ENCODE peak calls at places on chromosomes 12 and 14, in seven cellular contexts. X, J, C, Y, O, D and L are unnamed samples.

GRCh38 chr12:88310069-88310468 is 168.0 kb downstream of the TMTC3 start:
- DNase-seq in X (no peak), J (no peak), C (no peak), Y (no peak), O (no peak), D (no peak), L (no peak)

GRCh38 chr14:91870001-91870400 is 2.7 kb upstream of the TC2N start:
- DNase-seq in X (no peak), J (no peak), C (no peak), Y (peak), O (no peak), D (no peak), L (no peak)

GRCh38 chr14:49461529-49462401 is 124.4 kb downstream of the RPS29 start:
- DNase-seq in X (peak), J (no peak), C (peak), Y (peak), O (peak), D (no peak), L (peak)

GRCh38 chr12:6766651-6767300 is 613 bp downstream of the PTMS start:
- DNase-seq in X (peak), J (peak), C (no peak), Y (peak), O (peak), D (peak), L (no peak)

GRCh38 chr12:132804426-132804861 is 24.2 kb downstream of the GOLGA3 start:
- DNase-seq in X (no peak), J (no peak), C (no peak), Y (no peak), O (peak), D (peak), L (no peak)

GRCh38 chr12:1533602-1534304 is 60.6 kb downstream of the FBXL14 start:
- DNase-seq in X (no peak), J (no peak), C (no peak), Y (peak), O (no peak), D (no peak), L (no peak)

GRCh38 chr12:82688035-82688501 is 1.4 kb downstream of the TMTC2 start:
- DNase-seq in X (no peak), J (no peak), C (no peak), Y (no peak), O (no peak), D (no peak), L (no peak)

GRCh38 chr12:172732-173161 is 41.2 kb downstream of the SLC6A12 start:
- DNase-seq in X (no peak), J (no peak), C (no peak), Y (no peak), O (peak), D (no peak), L (no peak)

GRCh38 chr14:34075095-34075744 is 124.3 kb upstream of the EGLN3 start:
- DNase-seq in X (no peak), J (no peak), C (no peak), Y (no peak), O (no peak), D (no peak), L (no peak)

GRCh38 chr14:30296956-30297405 is 262.0 kb upstream of the G2E3 start:
- DNase-seq in X (no peak), J (no peak), C (no peak), Y (no peak), O (no peak), D (no peak), L (no peak)

GRCh38 chr12:116878567-116879508 is 2.4 kb downstream of the HRK start:
- DNase-seq in X (no peak), J (no peak), C (no peak), Y (no peak), O (peak), D (no peak), L (no peak)

GRCh38 chr14:52125885-52126284 is 57.0 kb upstream of the NID2 start:
- DNase-seq in X (no peak), J (no peak), C (no peak), Y (no peak), O (no peak), D (no peak), L (no peak)

GRCh38 chr12:107552263-107552662 is 133.3 kb upstream of the PWP1 start:
- DNase-seq in X (no peak), J (no peak), C (no peak), Y (no peak), O (no peak), D (no peak), L (no peak)

GRCh38 chr12:2118061-2118460 is 65.3 kb downstream of the CACNA1C start:
- DNase-seq in X (no peak), J (no peak), C (no peak), Y (no peak), O (peak), D (peak), L (no peak)

GRCh38 chr12:1917172-1918070 is 1.0 kb downstream of the CACNA2D4 start:
- DNase-seq in X (no peak), J (peak), C (no peak), Y (no peak), O (peak), D (no peak), L (no peak)

GRCh38 chr14:39276005-39276404 is 42.3 kb downstream of the MIA2 start:
- DNase-seq in X (no peak), J (no peak), C (no peak), Y (no peak), O (no peak), D (no peak), L (no peak)

GRCh38 chr14:92922883-92923743 is at the start of gene CHGA:
- DNase-seq in X (peak), J (peak), C (no peak), Y (no peak), O (peak), D (peak), L (no peak)

GRCh38 chr12:89497467-89497866 is 27.1 kb downstream of the GALNT4 start:
- DNase-seq in X (no peak), J (no peak), C (no peak), Y (no peak), O (no peak), D (no peak), L (no peak)

GRCh38 chr14:73942180-73942579 is 7.7 kb downstream of the FAM161B start:
- DNase-seq in X (no peak), J (no peak), C (no peak), Y (no peak), O (no peak), D (no peak), L (no peak)

GRCh38 chr12:4271433-4272013 is 2.0 kb upstream of the CCND2 start:
- DNase-seq in X (no peak), J (no peak), C (no peak), Y (peak), O (no peak), D (no peak), L (no peak)

DNA sequence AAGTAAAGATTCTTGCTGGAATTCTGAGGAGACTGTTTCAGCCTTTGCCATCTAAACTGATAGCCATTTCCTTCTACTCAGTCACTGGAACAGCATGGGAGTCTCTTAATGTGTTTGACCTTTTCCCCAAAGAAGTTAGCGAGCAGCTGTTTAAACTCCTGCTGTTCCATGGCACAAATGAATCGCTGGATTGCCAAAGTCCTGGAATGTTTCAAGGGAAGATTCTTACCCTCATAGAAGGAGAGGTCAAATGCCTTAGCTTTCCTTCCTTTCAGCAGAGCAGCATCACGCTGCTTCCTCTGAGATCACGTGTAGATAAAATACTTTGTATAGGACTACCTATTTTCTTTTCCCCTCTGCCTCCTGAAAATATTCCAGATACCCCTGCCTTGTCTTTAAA is 10.5 kb upstream of the NR2C1 start:
- DNase-seq in X (peak), J (no peak), C (peak), Y (no peak), O (no peak), D (no peak), L (no peak)
- H3K4me3 ChIP-seq in X (no peak), J (no peak), C (no peak), Y (no peak), O (no peak), D (no peak), L (no peak)

GRCh38 chr12:111247083-111247783 is 121.7 kb downstream of the PHETA1 start:
- DNase-seq in X (no peak), J (no peak), C (no peak), Y (no peak), O (no peak), D (no peak), L (no peak)
- H3K4me3 ChIP-seq in X (no peak), J (no peak), C (no peak), Y (no peak), O (no peak), D (no peak), L (no peak)

DNA sequence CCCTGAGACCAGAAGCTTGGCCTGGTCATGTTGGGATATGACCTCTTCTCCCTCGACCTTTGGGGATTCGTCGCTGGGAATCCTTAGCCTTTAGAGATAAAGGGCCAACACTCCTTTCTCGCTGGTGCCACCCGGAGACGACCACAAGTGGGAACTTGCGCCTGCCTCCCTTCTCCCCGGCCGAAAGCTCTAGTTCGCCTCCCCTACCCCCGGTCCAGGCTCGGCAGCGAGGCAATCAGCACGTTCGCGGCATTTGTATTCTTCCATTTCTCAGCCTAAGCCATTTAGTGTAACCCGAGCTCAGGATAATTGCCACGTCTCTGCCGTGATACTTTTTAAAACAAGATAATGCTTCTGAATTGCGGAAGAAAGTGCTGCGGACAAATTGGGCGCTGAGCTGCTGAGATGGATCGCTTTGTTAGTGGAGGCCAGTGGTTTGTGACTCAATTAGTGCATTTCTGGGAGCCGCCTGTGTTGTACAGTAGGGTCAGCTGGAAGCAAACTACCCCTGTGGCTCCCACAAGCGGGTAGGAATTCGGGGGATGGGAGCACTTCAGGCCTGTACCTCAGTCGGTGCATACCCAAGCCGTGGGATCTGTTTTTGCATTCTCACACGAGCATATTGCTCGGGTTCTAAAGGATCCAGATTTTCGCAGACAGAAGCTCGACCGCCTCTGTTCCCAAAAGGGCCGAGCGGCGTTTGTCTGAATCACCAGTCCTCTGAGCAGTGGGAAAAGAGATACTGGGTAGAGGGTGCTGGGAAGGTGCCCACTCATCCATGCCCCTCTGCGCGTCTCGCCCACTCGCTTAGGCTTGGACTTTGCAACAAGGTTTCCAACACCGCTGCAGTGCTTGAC is 6.8 kb upstream of the SIX1 start:
- DNase-seq in X (no peak), J (no peak), C (no peak), Y (no peak), O (peak), D (peak), L (no peak)
- H3K4me3 ChIP-seq in X (peak), J (peak), C (peak), Y (peak), O (peak), D (peak), L (no peak)

DNA sequence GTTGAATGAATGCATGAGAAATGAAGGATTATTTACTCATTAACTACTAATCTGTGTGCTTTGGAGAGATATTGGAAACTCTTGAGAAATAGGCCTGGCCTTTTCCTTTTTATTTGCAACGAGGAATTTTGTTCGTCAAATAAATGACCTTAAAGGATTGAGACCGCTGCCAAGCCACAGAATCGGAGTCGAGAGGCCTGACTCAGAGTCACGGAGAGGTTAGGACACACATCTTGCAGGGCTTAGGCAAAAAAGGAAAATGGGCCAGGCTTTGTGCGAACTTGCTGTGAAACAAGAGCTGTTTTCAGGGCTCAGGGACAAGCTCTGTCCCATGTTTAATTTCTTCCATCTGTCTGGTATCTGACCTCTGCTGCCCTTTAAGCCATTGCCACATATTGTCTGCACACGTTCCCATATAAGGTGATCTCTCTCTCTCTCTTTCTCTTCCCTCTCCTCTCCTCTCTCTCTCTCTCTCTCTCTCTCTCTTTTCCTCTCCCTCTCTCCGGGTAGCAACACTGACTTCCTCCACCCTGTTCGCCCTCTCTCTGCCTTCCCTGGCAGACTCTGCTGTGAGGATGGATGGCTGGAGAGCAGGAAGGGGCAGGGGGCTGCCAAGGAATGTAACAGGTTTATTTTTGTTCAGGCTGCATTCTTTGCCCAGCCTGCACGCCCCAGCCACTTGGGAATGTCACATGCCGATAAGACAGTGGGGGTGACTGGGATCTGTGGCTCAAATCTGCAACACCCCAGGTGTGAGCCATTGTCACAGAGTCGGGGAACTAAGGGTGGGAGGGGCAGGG is 14.9 kb upstream of the IFT81 start:
- DNase-seq in X (no peak), J (peak), C (peak), Y (no peak), O (no peak), D (no peak), L (no peak)
- H3K4me3 ChIP-seq in X (no peak), J (peak), C (peak), Y (no peak), O (no peak), D (no peak), L (no peak)

DNA sequence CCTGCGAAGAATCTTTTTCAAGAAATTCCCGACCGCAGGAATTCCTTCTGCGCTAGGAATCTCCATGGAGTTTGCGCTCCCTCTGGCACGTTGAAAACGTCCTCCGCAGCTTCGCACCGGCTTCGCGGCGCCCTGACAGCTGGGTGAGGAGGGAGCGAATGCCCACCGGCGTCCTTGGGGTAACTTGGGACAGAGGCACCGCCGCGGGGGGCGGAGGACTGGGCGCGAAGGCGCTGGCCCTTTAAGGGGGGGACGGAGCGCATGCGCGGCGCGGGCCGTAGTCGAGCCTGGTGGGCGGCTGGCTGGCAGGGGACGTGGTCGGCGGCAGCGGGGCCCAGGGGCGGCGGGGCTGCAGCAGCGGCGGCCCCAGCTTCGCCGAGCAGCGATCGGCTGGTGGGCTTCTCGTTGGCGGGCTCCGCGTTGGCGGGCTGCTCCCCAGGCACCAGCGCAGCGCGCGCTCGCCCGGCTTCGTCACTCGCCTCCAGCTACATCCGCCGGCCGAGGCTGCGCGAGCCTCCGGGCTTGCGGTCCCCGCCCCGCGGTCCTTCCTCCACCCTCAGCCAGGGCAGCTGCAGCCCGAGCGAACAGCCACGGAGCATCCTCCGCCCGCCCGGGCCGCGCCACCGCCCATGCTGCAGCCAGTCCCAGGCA is at the start of gene VASH1:
- DNase-seq in X (no peak), J (peak), C (peak), Y (peak), O (peak), D (peak), L (peak)
- H3K4me3 ChIP-seq in X (peak), J (peak), C (peak), Y (peak), O (peak), D (peak), L (peak)

GRCh38 chr14:68756734-68757133 is 36.1 kb downstream of the ZFP36L1 start:
- DNase-seq in X (no peak), J (no peak), C (no peak), Y (no peak), O (no peak), D (no peak), L (no peak)

GRCh38 chr14:68756071-68756481 is 36.8 kb downstream of the ZFP36L1 start:
- DNase-seq in X (no peak), J (no peak), C (no peak), Y (no peak), O (no peak), D (no peak), L (no peak)

GRCh38 chr14:68757618-68758081 is 35.2 kb downstream of the ZFP36L1 start:
- DNase-seq in X (no peak), J (peak), C (no peak), Y (no peak), O (no peak), D (no peak), L (no peak)

GRCh38 chr14:68753696-68754095 is 39.2 kb downstream of the ZFP36L1 start:
- DNase-seq in X (no peak), J (no peak), C (no peak), Y (no peak), O (no peak), D (no peak), L (no peak)

DNA sequence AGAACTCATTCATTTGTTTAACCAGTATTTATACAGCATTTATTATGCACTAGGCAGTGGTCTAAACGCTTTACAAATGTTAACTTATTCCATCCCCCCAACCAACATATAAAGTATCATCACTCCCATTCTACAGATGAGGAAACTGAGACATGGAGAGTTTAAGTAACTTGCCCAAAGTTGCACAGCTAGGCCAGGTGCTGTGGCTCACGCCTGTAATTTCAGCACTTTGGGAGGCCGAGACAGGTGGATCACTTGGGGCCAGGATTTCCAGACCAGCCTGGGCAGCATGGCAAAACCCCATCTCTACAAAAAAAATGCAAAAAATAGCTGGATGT is 37.9 kb downstream of the ZFP36L1 start:
- DNase-seq in X (no peak), J (no peak), C (no peak), Y (no peak), O (no peak), D (no peak), L (no peak)
- H3K4me3 ChIP-seq in X (no peak), J (no peak), C (no peak), Y (no peak), O (no peak), D (no peak), L (no peak)

DNA sequence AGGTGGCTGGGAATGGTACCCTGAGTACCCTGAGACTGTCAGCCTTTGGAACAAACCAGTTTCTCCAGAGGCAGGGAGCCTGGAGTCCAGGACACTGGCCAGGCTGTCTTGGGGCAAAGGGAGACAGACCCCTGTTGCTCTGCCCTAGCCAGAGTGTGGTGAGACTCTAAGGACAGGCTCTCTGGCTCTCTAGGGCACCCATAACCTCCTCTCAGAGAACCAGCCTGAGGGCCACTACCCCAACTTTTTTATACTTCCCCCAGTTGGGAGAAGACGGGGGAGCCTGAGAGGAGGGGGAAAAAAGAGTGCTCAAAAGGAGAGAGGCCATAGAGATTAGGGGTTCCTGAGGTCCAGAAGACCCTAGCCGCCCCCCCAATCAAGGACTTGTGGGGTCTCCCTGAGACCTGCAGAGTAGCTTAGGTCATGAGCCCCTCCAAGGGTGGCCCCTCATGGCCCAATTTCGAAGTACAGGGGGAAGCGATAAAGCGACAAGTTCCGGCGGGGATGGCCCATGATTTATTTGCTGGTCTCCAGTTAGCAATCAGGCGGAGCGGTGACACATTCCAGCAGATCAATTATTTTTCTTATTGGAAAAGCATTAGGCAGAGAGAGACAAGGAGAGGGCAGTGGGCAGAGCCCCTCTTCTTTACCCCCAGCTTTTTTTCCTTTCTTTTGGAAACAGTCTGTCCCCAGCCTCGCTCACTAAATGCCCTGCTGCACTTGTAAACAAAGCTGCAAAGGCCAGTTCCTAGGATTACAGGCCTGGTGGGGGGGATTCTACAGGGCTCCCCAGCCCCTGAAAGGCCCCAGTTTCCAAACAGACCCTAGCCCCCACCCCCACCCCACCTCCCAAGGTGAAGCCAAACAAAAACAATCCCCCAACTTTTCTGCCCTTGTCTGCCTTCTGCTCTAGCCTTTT is 1.5 kb downstream of the HOXC8 start:
- DNase-seq in X (no peak), J (no peak), C (no peak), Y (no peak), O (no peak), D (no peak), L (no peak)
- H3K4me3 ChIP-seq in X (no peak), J (no peak), C (no peak), Y (no peak), O (no peak), D (peak), L (no peak)